ENCODE peak calls at places on chromosomes 3 and 15, in four cellular contexts. L is fibroblast of pulmonary artery, P is stomach, T is lung. W is an unnamed sample.
A peak's percentile ranks its signal among the peaks of the same experiment; 100 is the strongest.

GRCh38 chr3:5198986-5199731 is 11.7 kb downstream of the EDEM1 start:
- DNase-seq in T (no peak), P (no peak), L (no peak), W (no peak)

GRCh38 chr3:188756241-188756640 is 415.5 kb upstream of the TPRG1 start:
- DNase-seq in T (no peak), P (no peak), L (no peak), W (no peak)

GRCh38 chr3:78268716-78269668 is 1229.1 kb downstream of the ROBO2 start:
- DNase-seq in T (no peak), L (no peak), P (no peak), W (no peak)

GRCh38 chr15:55247766-55248427 is 41.7 kb downstream of the RAB27A start:
- DNase-seq in L (no peak), P (peak; percentile 36), T (no peak), W (no peak)

GRCh38 chr3:177484926-177485325 is 287.6 kb upstream of the TBL1XR1 start:
- DNase-seq in P (no peak), T (no peak), L (no peak), W (no peak)

GRCh38 chr3:8663177-8664061 is 18.8 kb upstream of the SSUH2 start:
- DNase-seq in T (peak; percentile 69), L (peak; percentile 74), P (peak; percentile 85), W (peak; percentile 78)

GRCh38 chr15:45377630-45378148 is 655 bp downstream of the GATM start:
- DNase-seq in L (no peak), T (no peak), P (peak; percentile 51), W (no peak)

GRCh38 chr3:193902557-193903256 is 233.2 kb upstream of the HES1 start:
- DNase-seq in T (no peak), L (no peak), P (peak; percentile 43), W (no peak)

GRCh38 chr3:107387555-107387954 is 10.3 kb downstream of the CCDC54 start:
- DNase-seq in T (no peak), P (no peak), L (peak; percentile 17), W (peak; percentile 46)

GRCh38 chr3:9786825-9787654 is 5.2 kb downstream of the TADA3 start:
- DNase-seq in T (no peak), P (no peak), L (no peak), W (no peak)

GRCh38 chr3:49701388-49702077 is 12.2 kb downstream of the RNF123 start:
- DNase-seq in P (no peak), T (no peak), L (no peak), W (no peak)
- TF ChIP-seq CTCF in P (peak; percentile 19), T (no peak), L (peak; percentile 56), W (peak; percentile 67)

GRCh38 chr3:42732829-42733459 is 30.3 kb upstream of the HHATL start:
- DNase-seq in T (no peak), L (no peak), P (no peak), W (no peak)
- TF ChIP-seq CTCF in T (no peak), L (peak; percentile 7), P (no peak), W (peak; percentile 12)

DNA sequence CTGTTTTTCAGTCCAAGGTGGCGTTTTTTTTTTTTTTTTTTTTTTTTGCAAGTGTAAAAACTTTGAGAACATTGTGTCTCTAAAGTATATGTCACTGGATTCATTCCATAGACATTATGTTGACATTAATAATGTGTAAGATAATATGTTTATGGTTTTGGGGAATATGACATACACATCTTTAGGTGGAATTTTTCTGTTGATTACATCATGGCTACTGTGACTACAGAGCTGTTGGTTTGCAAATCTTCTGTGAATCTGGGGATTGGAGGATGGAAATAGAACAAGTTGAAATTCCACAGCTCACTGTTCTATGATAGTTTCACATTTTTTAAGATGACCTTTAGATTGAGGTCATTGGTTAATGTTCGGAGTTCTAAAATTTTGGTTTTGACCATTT is 24.4 kb upstream of the PLSCR2 start:
- DNase-seq in T (no peak), P (no peak), L (no peak), W (peak; percentile 76)
- TF ChIP-seq CTCF in T (no peak), P (no peak), L (no peak), W (no peak)

GRCh38 chr3:58332575-58333179 is at the start of gene PXK:
- DNase-seq in P (peak; percentile 87), L (peak; percentile 81), T (peak; percentile 77), W (peak; percentile 78)
- TF ChIP-seq CTCF in P (no peak), L (no peak), T (no peak), W (no peak)

GRCh38 chr15:71109130-71109529 is 6.1 kb upstream of the THSD4 start:
- DNase-seq in P (no peak), T (no peak), L (peak; percentile 62), W (peak; percentile 63)
- TF ChIP-seq CTCF in P (no peak), T (no peak), L (peak; percentile 20), W (peak; percentile 19)

DNA sequence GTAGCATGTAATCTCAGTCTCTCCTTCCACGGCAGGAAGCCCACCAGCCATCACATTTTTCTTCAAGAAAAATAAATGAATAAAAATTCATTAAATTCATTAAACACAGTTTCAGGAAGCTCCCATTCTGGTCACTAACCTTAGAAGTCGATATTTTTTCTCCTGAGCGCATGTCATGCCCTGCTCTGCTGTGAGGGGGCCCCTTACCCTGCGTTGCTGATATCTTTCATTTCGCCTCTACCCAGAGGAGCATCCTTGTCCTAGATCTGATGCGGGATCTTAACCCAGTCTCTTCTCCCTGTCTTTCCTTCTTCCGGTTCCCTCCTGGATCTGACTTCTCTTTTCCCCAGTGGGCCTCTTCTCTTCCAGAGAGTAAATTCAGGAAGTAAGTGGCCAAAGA is 1.3 kb upstream of the ILDR1 start:
- DNase-seq in L (no peak), T (no peak), P (no peak), W (no peak)
- TF ChIP-seq CTCF in L (no peak), T (no peak), P (no peak), W (no peak)

DNA sequence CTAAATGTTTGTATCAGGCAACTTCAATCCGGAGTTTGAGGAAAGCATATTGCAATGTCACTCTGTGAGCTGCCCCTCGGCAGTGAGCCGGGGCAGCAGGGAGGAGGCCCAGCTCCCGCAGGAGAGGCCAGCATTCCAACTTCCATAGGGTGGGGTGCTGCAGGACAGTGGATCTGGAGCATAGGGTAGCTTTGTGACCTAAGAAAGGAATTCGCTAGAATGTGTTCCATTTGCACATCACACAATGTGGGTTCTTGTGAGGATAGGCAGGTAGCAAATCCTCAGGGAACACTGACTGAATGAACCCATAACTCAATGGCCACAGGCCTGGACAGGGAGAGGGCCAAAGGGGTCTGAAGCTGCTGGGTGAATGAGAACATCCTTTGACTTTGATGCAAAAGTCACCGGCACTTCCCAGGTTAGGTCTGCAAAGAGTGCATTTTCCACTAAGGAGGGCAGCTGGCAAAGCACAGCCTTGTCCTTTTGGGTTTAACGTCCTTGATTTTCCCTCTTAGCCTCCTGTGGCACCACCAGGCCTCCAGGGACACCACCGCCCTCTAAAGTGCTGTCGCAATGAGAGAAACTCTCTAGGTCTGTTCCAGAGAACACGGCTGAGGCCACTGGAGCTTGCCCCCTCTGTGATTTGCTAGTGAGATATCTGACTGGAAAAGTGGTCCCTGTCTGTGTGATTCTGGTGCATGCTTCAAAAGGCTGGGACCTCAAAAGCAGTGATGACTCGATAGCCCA is 36.2 kb downstream of the GABRB3 start:
- DNase-seq in L (no peak), T (no peak), P (no peak), W (no peak)
- TF ChIP-seq CTCF in L (no peak), T (no peak), P (no peak), W (no peak)

DNA sequence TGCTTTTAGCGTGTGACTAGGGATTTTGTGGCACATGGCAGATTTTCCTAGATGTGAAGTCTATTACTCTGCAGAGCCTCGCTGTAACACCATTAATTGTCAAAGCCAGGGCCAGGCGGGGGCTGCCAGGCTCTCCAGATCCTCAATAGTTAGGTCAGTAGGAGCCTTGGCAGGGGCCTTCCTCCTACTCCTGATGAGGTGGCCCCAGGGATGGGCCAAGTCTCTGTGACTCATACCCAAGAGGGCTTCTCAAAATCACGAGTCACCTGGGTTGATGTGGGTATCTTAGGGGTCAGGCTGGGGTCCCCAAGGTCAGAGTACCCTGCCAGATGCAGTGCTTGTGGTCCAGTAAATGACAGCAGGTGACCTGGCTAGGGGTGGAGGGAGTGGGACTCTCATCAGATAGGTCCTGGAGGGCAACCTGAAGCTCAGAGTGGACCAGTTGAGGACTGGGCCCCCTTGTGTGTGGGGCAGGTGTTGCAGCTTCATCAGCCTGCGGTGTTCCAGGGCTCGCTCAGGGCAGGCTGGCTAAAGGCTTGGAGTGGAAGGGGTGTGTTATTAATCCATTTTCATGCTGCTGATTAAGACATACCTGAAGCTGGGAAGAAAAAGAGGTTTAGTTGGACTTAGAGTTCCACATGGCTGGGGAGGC is 88.5 kb upstream of the MYZAP start:
- DNase-seq in T (no peak), L (no peak), P (no peak), W (no peak)
- TF ChIP-seq CTCF in T (no peak), L (peak; percentile 24), P (no peak), W (peak; percentile 7)

GRCh38 chr15:96409231-96410138 is 79.0 kb downstream of the NR2F2 start:
- DNase-seq in P (no peak), L (no peak), T (no peak), W (peak; percentile 20)

GRCh38 chr15:96408591-96409183 is 78.2 kb downstream of the NR2F2 start:
- DNase-seq in T (no peak), L (no peak), P (no peak), W (no peak)

GRCh38 chr15:96404560-96404959 is 74.1 kb downstream of the NR2F2 start:
- DNase-seq in T (no peak), L (no peak), P (no peak), W (no peak)

GRCh38 chr15:96406701-96407100 is 76.2 kb downstream of the NR2F2 start:
- DNase-seq in T (no peak), P (no peak), L (no peak), W (no peak)

GRCh38 chr15:96407482-96407881 is 77.0 kb downstream of the NR2F2 start:
- DNase-seq in P (no peak), L (no peak), T (no peak), W (no peak)
- TF ChIP-seq CTCF in P (no peak), L (no peak), T (no peak), W (no peak)

W was measured in cardiac fibroblast.